ENCODE peak calls at places on chromosomes 11 and 22, in nine cellular contexts. P is neural crest cell; K is AG10803; W is iris pigment epithelial cell; N is hippocampal formation; R is NCI-H2227 treated with DMSO at 0.1 percent for 48 hours; E is activated CD4-positive, alpha-beta T cell treated with anti-CD3 and anti-CD28 coated beads, Interleukin-2, amount 50 U/mL, for 24 hours; F is activated CD8-positive, alpha-beta memory T cell treated with anti-CD3 and anti-CD28 coated beads, Interleukin-2, amount 50 U/mL, for 48 hours; H is head of caudate nucleus. G is an unnamed sample.

GRCh38 chr11:102177974-102178631 is 67.9 kb downstream of the YAP1 start:
- DNase-seq in F (no peak), R (no peak), N (no peak), W (peak), K (peak), H (no peak), E (no peak), P (no peak), G (no peak)

GRCh38 chr11:76077575-76078150 is 128.6 kb downstream of the WNT11 start:
- DNase-seq in N (no peak), R (no peak), K (no peak), F (no peak), E (no peak), H (no peak), P (no peak), W (peak), G (no peak)

GRCh38 chr11:9957072-9957471 is 293.2 kb downstream of the SWAP70 start:
- DNase-seq in N (no peak), F (no peak), W (no peak), E (no peak), H (no peak), K (no peak), R (no peak), P (no peak), G (no peak)

GRCh38 chr11:57514538-57515331 is 767 bp downstream of the SLC43A1 start:
- DNase-seq in E (no peak), F (peak), W (peak), K (peak), N (no peak), P (peak), R (no peak), H (peak), G (peak)

GRCh38 chr11:76684470-76684869 is 13.9 kb upstream of the LRRC32 start:
- DNase-seq in F (no peak), H (no peak), R (no peak), K (no peak), E (no peak), W (no peak), P (no peak), N (no peak), G (no peak)

GRCh38 chr22:31084811-31085492 is 3.8 kb downstream of the SMTN start:
- DNase-seq in E (peak), H (peak), K (peak), W (peak), R (no peak), F (peak), N (peak), P (peak), G (peak)

GRCh38 chr22:45211848-45212247 is 28.8 kb downstream of the KIAA0930 start:
- DNase-seq in E (no peak), H (no peak), P (no peak), R (no peak), N (no peak), F (no peak), K (peak), W (no peak), G (no peak)

GRCh38 chr22:38170469-38170868 is 11.2 kb downstream of the PLA2G6 start:
- DNase-seq in H (no peak), P (no peak), W (no peak), K (no peak), R (no peak), N (no peak), F (no peak), E (no peak), G (no peak)

GRCh38 chr11:128494418-128495332 is 92.7 kb downstream of the ETS1 start:
- DNase-seq in F (no peak), K (no peak), E (no peak), W (no peak), N (no peak), R (no peak), H (no peak), P (no peak), G (no peak)

GRCh38 chr11:111603633-111604130 is 1.4 kb downstream of the SIK2 start:
- DNase-seq in N (no peak), W (peak), H (no peak), R (no peak), F (no peak), P (no peak), K (no peak), E (no peak), G (no peak)

GRCh38 chr11:134361661-134362060 is 29.9 kb downstream of the GLB1L2 start:
- DNase-seq in E (no peak), W (no peak), F (no peak), P (no peak), R (no peak), K (no peak), H (no peak), N (no peak), G (no peak)

GRCh38 chr11:107562647-107563208 is 2.8 kb downstream of the ALKBH8 start:
- DNase-seq in R (no peak), N (no peak), H (no peak), E (no peak), P (no peak), W (peak), K (peak), F (no peak), G (no peak)

GRCh38 chr22:23574371-23574811 is 5.7 kb downstream of the IGLL1 start:
- DNase-seq in P (no peak), W (no peak), E (no peak), H (no peak), F (no peak), R (no peak), N (no peak), K (no peak), G (no peak)

GRCh38 chr11:65133724-65134123 is 595 bp downstream of the SYVN1 start:
- DNase-seq in F (no peak), H (no peak), N (no peak), W (peak), E (no peak), K (no peak), P (no peak), R (no peak), G (no peak)

GRCh38 chr22:40911772-40912171 is 39.4 kb upstream of the RBX1 start:
- DNase-seq in W (peak), F (no peak), K (peak), H (no peak), P (no peak), R (no peak), E (no peak), N (no peak), G (no peak)

GRCh38 chr22:46007848-46008261 is 30.9 kb upstream of the WNT7B start:
- DNase-seq in H (peak), K (peak), W (peak), N (no peak), E (no peak), R (peak), F (no peak), P (no peak), G (peak)

GRCh38 chr11:62880231-62880802 is 379 bp upstream of the SLC3A2 start:
- DNase-seq in E (peak), H (no peak), R (no peak), K (peak), P (peak), N (no peak), F (no peak), W (peak), G (no peak)

GRCh38 chr11:95498731-95499396 is 267.9 kb upstream of the SESN3 start:
- DNase-seq in K (no peak), W (no peak), F (no peak), N (no peak), R (no peak), E (no peak), P (no peak), H (no peak), G (peak)

GRCh38 chr11:134372961-134373360 is 39.1 kb downstream of the B3GAT1 start:
- DNase-seq in P (no peak), E (no peak), F (no peak), K (no peak), H (peak), W (no peak), R (no peak), N (no peak), G (no peak)

GRCh38 chr11:1514349-1515061 is 27.9 kb upstream of the MOB2 start:
- DNase-seq in K (no peak), R (no peak), E (no peak), F (no peak), N (no peak), P (no peak), H (peak), W (no peak), G (no peak)

GRCh38 chr11:74417860-74418508 is 19.8 kb upstream of the PGM2L1 start:
- DNase-seq in W (peak), F (no peak), P (no peak), K (no peak), E (no peak), H (no peak), N (no peak), R (no peak), G (peak)

GRCh38 chr22:21840236-21840823 is 27.1 kb downstream of the MAPK1 start:
- DNase-seq in H (no peak), F (no peak), E (no peak), R (no peak), P (no peak), K (no peak), W (no peak), N (no peak), G (no peak)

GRCh38 chr11:35427158-35427557 is 7.8 kb upstream of the SLC1A2 start:
- DNase-seq in F (no peak), N (peak), K (peak), P (no peak), R (no peak), H (peak), E (no peak), W (peak), G (no peak)

GRCh38 chr22:17368727-17369552 is at the start of gene CECR2:
- DNase-seq in E (no peak), R (peak), K (no peak), F (peak), W (peak), P (peak), N (peak), H (peak), G (peak)

GRCh38 chr22:45684169-45684568 is 12.5 kb downstream of the ATXN10 start:
- DNase-seq in K (no peak), W (no peak), P (no peak), N (no peak), E (no peak), H (no peak), R (no peak), F (no peak), G (no peak)

GRCh38 chr22:29520851-29521250 is 32.7 kb downstream of the THOC5 start:
- DNase-seq in W (peak), N (no peak), E (no peak), R (no peak), P (no peak), F (no peak), H (no peak), K (peak), G (no peak)

G was measured in islet precursor cell.